ENCODE peak calls at places on chromosomes 1 and 21, in ten cellular contexts. A is EL; O is naive thymus-derived CD4-positive, alpha-beta T cell; T is stimulated activated CD8-positive, alpha-beta memory T cell treated with anti-CD3 and anti-CD28 coated beads, Interleukin-12 subunit alpha, Interleukin-12 subunit beta, amount 100 ng/mL, for 1 hour; C is LoVo; M is posterior vena cava; F is HCT116; P is heart right ventricle; U is COR-L47; Y is OCI-LY7. V is an unnamed sample.

GRCh38 chr1:100539836-100540536 is 2.0 kb downstream of the GPR88 start:
- DNase-seq in A (peak), O (peak), T (no peak), C (no peak), M (peak), F (no peak), P (no peak), U (no peak), Y (no peak), V (no peak)

GRCh38 chr1:108862017-108862610 is 5.2 kb upstream of the AKNAD1 start:
- DNase-seq in A (no peak), O (no peak), T (no peak), C (no peak), M (no peak), F (no peak), P (no peak), U (no peak), Y (no peak), V (no peak)

GRCh38 chr1:187691439-187691838 is 862.7 kb downstream of the PLA2G4A start:
- DNase-seq in A (peak), O (no peak), T (no peak), C (peak), M (no peak), F (peak), P (no peak), U (no peak), Y (no peak), V (peak)

GRCh38 chr1:108057536-108057935 is 92.6 kb upstream of the VAV3 start:
- DNase-seq in A (no peak), O (no peak), T (no peak), C (no peak), M (no peak), F (no peak), P (peak), U (no peak), Y (no peak), V (peak)

GRCh38 chr1:3799976-3800685 is 3.8 kb upstream of the LRRC47 start:
- DNase-seq in A (no peak), O (no peak), T (no peak), C (no peak), M (no peak), F (no peak), P (no peak), U (no peak), Y (no peak), V (no peak)

GRCh38 chr1:86258106-86258505 is 101.5 kb upstream of the COL24A1 start:
- DNase-seq in A (no peak), O (no peak), T (no peak), C (no peak), M (no peak), F (no peak), P (no peak), U (no peak), Y (no peak), V (no peak)

GRCh38 chr1:24903955-24904730 is 25.9 kb downstream of the RUNX3 start:
- DNase-seq in A (no peak), O (no peak), T (no peak), C (no peak), M (peak), F (no peak), P (no peak), U (no peak), Y (no peak), V (no peak)

GRCh38 chr21:42621828-42622199 is 31.6 kb upstream of the PDE9A start:
- DNase-seq in A (no peak), O (no peak), T (no peak), C (no peak), M (peak), F (no peak), P (no peak), U (no peak), Y (no peak), V (no peak)